ENCODE peak calls at places on chromosomes 1 and 21, in four cellular contexts. L is activated T-cell treated with anti-CD3 and anti-CD28 coated beads, Interleukin-2, amount 50 U/mL, for 4 hours; V is AG20443; J is GM06990. O is an unnamed sample.

GRCh38 chr1:182841368-182841988 is 2.3 kb downstream of the DHX9 start:
- DNase-seq in L (no peak), V (peak; percentile 9), J (no peak), O (no peak)

GRCh38 chr1:158943059-158943458 is 11.7 kb downstream of the PYHIN1 start:
- DNase-seq in L (no peak), V (no peak), J (no peak), O (no peak)

GRCh38 chr21:43758132-43758619 is 17.9 kb downstream of the CSTB start:
- DNase-seq in L (no peak), V (no peak), J (no peak), O (peak; percentile 77)

GRCh38 chr1:1620433-1621139 is 5.3 kb downstream of the MIB2 start:
- DNase-seq in L (no peak), V (no peak), J (no peak), O (no peak)

GRCh38 chr1:204647114-204647804 is 38.3 kb downstream of the LRRN2 start:
- DNase-seq in L (no peak), V (peak; percentile 79), J (no peak), O (peak; percentile 89)

GRCh38 chr1:27342391-27342777 is 562 bp downstream of the SYTL1 start:
- DNase-seq in L (peak; percentile 30), V (no peak), J (no peak), O (no peak)

GRCh38 chr1:44417351-44418021 is 12.4 kb downstream of the RNF220 start:
- DNase-seq in L (no peak), V (peak; percentile 74), J (no peak), O (peak; percentile 52)

GRCh38 chr21:32350211-32350980 is 42.4 kb downstream of the URB1 start:
- DNase-seq in L (no peak), V (no peak), J (no peak), O (no peak)

GRCh38 chr1:20511518-20512428 is 3.8 kb upstream of the MUL1 start:
- DNase-seq in L (no peak), V (no peak), J (no peak), O (peak; percentile 8)

GRCh38 chr21:43726686-43727570 is 8.0 kb downstream of the PDXK start:
- DNase-seq in L (no peak), V (no peak), J (no peak), O (peak; percentile 71)

GRCh38 chr1:216140650-216141547 is 282.3 kb downstream of the USH2A start:
- DNase-seq in L (no peak), V (no peak), J (no peak), O (peak; percentile 3)

GRCh38 chr1:31706384-31707058 is 2.7 kb upstream of the COL16A1 start:
- DNase-seq in L (no peak), V (no peak), J (no peak), O (no peak)

GRCh38 chr1:61107638-61108037 is 25.3 kb downstream of the NFIA start:
- DNase-seq in L (no peak), V (no peak), J (no peak), O (no peak)

GRCh38 chr1:121458291-121459048 is 273.7 kb downstream of the SRGAP2C start:
- DNase-seq in L (no peak), V (no peak), J (peak; percentile 55), O (no peak)

GRCh38 chr1:178706467-178706866 is 18.6 kb upstream of the RALGPS2 start:
- DNase-seq in L (no peak), V (peak; percentile 76), J (no peak), O (no peak)

GRCh38 chr1:94792473-94792875 is 27.7 kb upstream of the SLC44A3 start:
- DNase-seq in L (no peak), V (peak; percentile 24), J (peak; percentile 31), O (peak; percentile 16)